ENCODE peak calls at places on chromosomes 5 and 9, in four cellular contexts. T is neural progenitor cell, M is uterus, W is H1. R is an unnamed sample.
A peak's percentile ranks its signal among the peaks of the same experiment; 100 is the strongest.

GRCh38 chr5:172715931-172716682 is 54.9 kb downstream of the DUSP1 start:
- DNase-seq in T (peak; percentile 41), M (no peak), W (no peak), R (no peak)

GRCh38 chr5:68953151-68953884 is 140.5 kb upstream of the SLC30A5 start:
- DNase-seq in T (no peak), M (peak; percentile 56), W (no peak), R (no peak)

GRCh38 chr5:116436674-116437350 is 137.8 kb downstream of the SEMA6A start:
- DNase-seq in T (no peak), W (no peak), M (no peak), R (no peak)

GRCh38 chr9:87885484-87886189 is 3.0 kb downstream of the SPATA31E1 start:
- DNase-seq in T (no peak), M (no peak), W (no peak), R (no peak)

GRCh38 chr9:131982683-131983239 is 96.9 kb downstream of the MED27 start:
- DNase-seq in T (no peak), M (no peak), W (no peak), R (no peak)

GRCh38 chr5:142032747-142033631 is 20.2 kb upstream of the GNPDA1 start:
- DNase-seq in T (no peak), M (no peak), W (peak; percentile 34), R (no peak)

GRCh38 chr9:29021632-29022031 is 1448.4 kb upstream of the C9orf72 start:
- DNase-seq in W (no peak), M (no peak), T (no peak), R (no peak)

GRCh38 chr9:122402403-122403268 is 31.8 kb downstream of the PTGS1 start:
- DNase-seq in M (no peak), T (no peak), W (no peak), R (peak; percentile 96)

GRCh38 chr5:32687167-32687831 is 23.8 kb upstream of the NPR3 start:
- DNase-seq in T (no peak), M (no peak), W (no peak), R (no peak)

GRCh38 chr9:133230093-133230492 is 21.0 kb upstream of the OBP2B start:
- DNase-seq in T (no peak), W (peak; percentile 0), M (no peak), R (no peak)

GRCh38 chr5:173653822-173654523 is 37.5 kb upstream of the BOD1 start:
- DNase-seq in T (no peak), W (no peak), M (no peak), R (no peak)

GRCh38 chr9:114771901-114772300 is 33.9 kb downstream of the TNFSF15 start:
- DNase-seq in M (no peak), T (no peak), W (no peak), R (peak; percentile 65)

GRCh38 chr5:18105449-18105848 is 471.2 kb downstream of the TAF11L14 start:
- DNase-seq in T (no peak), M (no peak), W (no peak), R (peak; percentile 39)

GRCh38 chr9:130172858-130173461 is 756 bp downstream of the NCS1 start:
- DNase-seq in T (peak; percentile 60), M (no peak), W (no peak), R (no peak)

GRCh38 chr5:159403906-159404641 is 73.8 kb upstream of the IL12B start:
- DNase-seq in W (peak; percentile 7), M (no peak), T (no peak), R (no peak)

GRCh38 chr5:126477681-126478117 is 54.5 kb downstream of the GRAMD2B start:
- DNase-seq in W (no peak), T (no peak), M (peak; percentile 76), R (no peak)

GRCh38 chr9:91273853-91274552 is 87.7 kb downstream of the AUH start:
- DNase-seq in W (no peak), M (no peak), T (no peak), R (peak; percentile 86)

GRCh38 chr5:151811593-151812321 is 40.0 kb downstream of the G3BP1 start:
- DNase-seq in T (no peak), W (no peak), M (peak; percentile 36), R (peak; percentile 18)

GRCh38 chr5:172855597-172856292 is 21.7 kb downstream of the ERGIC1 start:
- DNase-seq in M (no peak), W (no peak), T (no peak), R (no peak)

GRCh38 chr5:97297063-97297715 is 114.1 kb upstream of the RIOK2 start:
- DNase-seq in W (peak; percentile 59), M (no peak), T (peak; percentile 89), R (peak; percentile 37)

GRCh38 chr9:87882627-87883026 is at the start of gene SPATA31E1:
- DNase-seq in M (no peak), W (peak; percentile 62), T (peak; percentile 39), R (no peak)

GRCh38 chr9:113963017-113963620 is 87.0 kb downstream of the ZNF618 start:
- DNase-seq in T (peak; percentile 76), M (no peak), W (peak; percentile 75), R (peak; percentile 49)

GRCh38 chr9:134462304-134462703 is 136.0 kb downstream of the RXRA start:
- DNase-seq in M (no peak), T (no peak), W (no peak), R (no peak)

GRCh38 chr9:127763918-127764384 is 14.5 kb downstream of the SH2D3C start:
- DNase-seq in W (peak; percentile 85), M (peak; percentile 60), T (peak; percentile 77), R (peak; percentile 7)

GRCh38 chr5:179805070-179805528 is 1.6 kb downstream of the MGAT4B start:
- DNase-seq in W (no peak), T (no peak), M (no peak), R (no peak)

GRCh38 chr9:110763568-110763967 is 95.0 kb downstream of the MUSK start:
- DNase-seq in M (no peak), T (no peak), W (no peak), R (peak; percentile 67)

GRCh38 chr5:100902406-100903035 is 561 bp downstream of the ST8SIA4 start:
- DNase-seq in M (no peak), T (peak; percentile 1), W (peak; percentile 46), R (no peak)

GRCh38 chr9:91421987-91422765 is 1.5 kb downstream of the NFIL3 start:
- DNase-seq in M (peak; percentile 29), W (no peak), T (no peak), R (peak; percentile 39)

GRCh38 chr5:177373806-177374205 is 10.4 kb upstream of the SLC34A1 start:
- DNase-seq in M (no peak), W (peak; percentile 64), T (no peak), R (peak; percentile 42)
- TF ChIP-seq CTCF in M (no peak), W (peak; percentile 49), T (no peak), R (no peak)

GRCh38 chr5:180829711-180830110 is 27.1 kb upstream of the MGAT1 start:
- DNase-seq in M (no peak), T (no peak), W (no peak), R (no peak)
- H3K4me3 ChIP-seq in M (no peak overlapping the region), T (no peak overlapping the region), W (no peak overlapping the region), R (no peak overlapping the region)

GRCh38 chr5:39605966-39606591 is 181.3 kb upstream of the DAB2 start:
- DNase-seq in W (no peak), T (no peak), M (no peak), R (peak; percentile 71)
- H3K36me3 ChIP-seq in W (no peaks in the 10 kb centered on the region), T (no peaks in the 10 kb centered on the region), M (no peaks in the 10 kb centered on the region), R (no peaks in the 10 kb centered on the region)

DNA sequence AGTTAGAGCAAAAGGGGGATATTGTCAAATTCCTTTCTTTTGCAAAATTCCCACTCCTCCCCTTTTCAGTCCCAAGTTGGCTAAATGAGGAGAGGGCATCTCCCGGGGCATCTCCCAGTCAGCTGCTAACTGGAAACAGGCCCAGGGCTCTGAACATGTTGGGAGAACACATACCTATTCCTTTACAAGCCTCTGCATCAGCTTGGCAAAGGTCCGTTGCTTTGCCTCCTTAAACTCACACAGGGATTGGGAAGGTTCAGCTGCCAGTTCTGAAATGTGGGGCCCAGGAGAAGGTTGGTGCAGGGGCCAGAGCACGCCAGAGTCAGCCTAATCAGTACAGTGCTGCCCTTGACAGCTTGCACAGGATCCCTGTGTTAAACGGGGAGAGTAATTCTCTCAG is 11.0 kb upstream of the DMRT3 start:
- DNase-seq in W (no peak), T (no peak), M (no peak), R (no peak)
- TF ChIP-seq CTCF in W (no peak), T (no peak), M (no peak), R (no peak)

R was measured in bronchial epithelial cell.